ENCODE peak calls at places on chromosome 16, in ten cellular contexts. T, C, O, Q, Z, X, J, V, R and L are unnamed samples.

GRCh38 chr16:64180136-64180900 is 941.5 kb downstream of the CDH11 start:
- DNase-seq in Q (no peak), V (no peak), C (no peak), J (no peak), R (no peak), Z (no peak), X (no peak), T (no peak), O (no peak), L (no peak)

GRCh38 chr16:90008708-90009145 is 10.5 kb downstream of the DBNDD1 start:
- DNase-seq in R (peak; percentile 68), Z (peak; percentile 81), X (peak; percentile 30), C (peak; percentile 48), V (no peak), O (no peak), J (no peak), T (no peak), Q (no peak), L (no peak)

GRCh38 chr16:30534368-30535105 is at the start of gene ZNF747:
- DNase-seq in V (peak; percentile 86), J (peak; percentile 94), Z (peak; percentile 94), T (peak; percentile 97), X (peak; percentile 90), R (peak; percentile 90), Q (peak; percentile 80), O (peak; percentile 87), C (peak; percentile 86), L (peak; percentile 93)

GRCh38 chr16:4868573-4868972 is 21.3 kb downstream of the UBN1 start:
- DNase-seq in O (no peak), C (no peak), Q (no peak), J (no peak), V (no peak), X (no peak), Z (no peak), R (no peak), T (no peak), L (no peak)

GRCh38 chr16:63169100-63169499 is 1132.9 kb upstream of the CDH8 start:
- DNase-seq in Q (no peak), J (no peak), X (no peak), C (no peak), V (no peak), T (no peak), R (no peak), Z (no peak), O (no peak), L (no peak)

GRCh38 chr16:84520778-84521770 is 16.6 kb upstream of the MEAK7 start:
- DNase-seq in T (no peak), Q (no peak), X (no peak), C (no peak), V (no peak), J (no peak), Z (no peak), R (no peak), O (no peak), L (no peak)

GRCh38 chr16:58196898-58197313 is 1.0 kb downstream of the CSNK2A2 start:
- DNase-seq in Q (peak; percentile 37), Z (peak; percentile 21), C (no peak), T (peak; percentile 48), O (no peak), R (no peak), J (no peak), V (peak; percentile 29), X (no peak), L (no peak)

GRCh38 chr16:88782454-88783390 is 2.3 kb downstream of the PIEZO1 start:
- DNase-seq in R (peak; percentile 67), Q (peak; percentile 78), V (peak; percentile 91), J (peak; percentile 59), Z (peak; percentile 44), C (no peak), O (no peak), X (no peak), T (no peak), L (no peak)